ENCODE peak calls at places on chromosomes 4 and X, in four cellular contexts. One of them, this sample, is unnamed.

GRCh38 chr4:64781737-64782326 is 372.6 kb upstream of the TECRL start:
- DNase-seq in A673: peak
- DNase-seq in tibial artery: no peak
- DNase-seq in foreskin fibroblast: no peak
- DNase-seq in this sample: no peak

GRCh38 chr4:24274401-24275035 is 309.8 kb downstream of the DHX15 start:
- DNase-seq in A673: no peak
- DNase-seq in tibial artery: no peak
- DNase-seq in foreskin fibroblast: no peak
- DNase-seq in this sample: no peak

GRCh38 chr4:161530710-161531109 is 633.1 kb downstream of the FSTL5 start:
- DNase-seq in A673: no peak
- DNase-seq in tibial artery: no peak
- DNase-seq in foreskin fibroblast: no peak
- DNase-seq in this sample: no peak

GRCh38 chrX:41236629-41237028 is 97.3 kb upstream of the DDX3X start:
- DNase-seq in A673: no peak
- DNase-seq in tibial artery: no peak
- DNase-seq in foreskin fibroblast: no peak
- DNase-seq in this sample: no peak

GRCh38 chr4:138225477-138225876 is 16.7 kb downstream of the SLC7A11 start:
- DNase-seq in A673: no peak
- DNase-seq in tibial artery: no peak
- DNase-seq in foreskin fibroblast: no peak
- DNase-seq in this sample: no peak

GRCh38 chr4:128565565-128566186 is 243.8 kb upstream of the JADE1 start:
- DNase-seq in A673: peak
- DNase-seq in tibial artery: no peak
- DNase-seq in foreskin fibroblast: no peak
- DNase-seq in this sample: no peak

GRCh38 chr4:61572160-61572559 is 372.0 kb downstream of the ADGRL3 start:
- DNase-seq in A673: no peak
- DNase-seq in tibial artery: no peak
- DNase-seq in foreskin fibroblast: no peak
- DNase-seq in this sample: no peak

GRCh38 chr4:55340246-55340645 is 5.8 kb upstream of the SRD5A3 start:
- DNase-seq in A673: no peak
- DNase-seq in tibial artery: no peak
- DNase-seq in foreskin fibroblast: no peak
- DNase-seq in this sample: no peak

GRCh38 chrX:49184294-49185061 is 1.7 kb downstream of the PRICKLE3 start:
- DNase-seq in A673: peak
- DNase-seq in tibial artery: peak
- DNase-seq in foreskin fibroblast: peak
- DNase-seq in this sample: no peak

GRCh38 chrX:17062065-17062464 is 115.6 kb downstream of the REPS2 start:
- DNase-seq in A673: no peak
- DNase-seq in tibial artery: no peak
- DNase-seq in foreskin fibroblast: no peak
- DNase-seq in this sample: no peak

GRCh38 chrX:123085311-123085940 is 98.7 kb upstream of the GRIA3 start:
- DNase-seq in A673: no peak
- DNase-seq in tibial artery: no peak
- DNase-seq in foreskin fibroblast: no peak
- DNase-seq in this sample: no peak

GRCh38 chr4:164956766-164957643 is 20.5 kb downstream of the TRIM61 start:
- DNase-seq in A673: peak
- DNase-seq in tibial artery: peak
- DNase-seq in foreskin fibroblast: peak
- DNase-seq in this sample: no peak

GRCh38 chr4:54976682-54977081 is 148.7 kb downstream of the KDR start:
- DNase-seq in A673: no peak
- DNase-seq in tibial artery: no peak
- DNase-seq in foreskin fibroblast: no peak
- DNase-seq in this sample: no peak

GRCh38 chr4:180542445-180543100 is 1700.6 kb upstream of the TENM3 start:
- DNase-seq in A673: peak
- DNase-seq in tibial artery: no peak
- DNase-seq in foreskin fibroblast: no peak
- DNase-seq in this sample: no peak

GRCh38 chr4:52947691-52948397 is 85.7 kb downstream of the RASL11B start:
- DNase-seq in A673: no peak
- DNase-seq in tibial artery: no peak
- DNase-seq in foreskin fibroblast: no peak
- DNase-seq in this sample: no peak

GRCh38 chrX:16136080-16136479 is 12.7 kb downstream of the GRPR start:
- DNase-seq in A673: no peak
- DNase-seq in tibial artery: no peak
- DNase-seq in foreskin fibroblast: no peak
- DNase-seq in this sample: no peak

GRCh38 chrX:25196221-25196620 is 180.5 kb upstream of the ARX start:
- DNase-seq in A673: no peak
- DNase-seq in tibial artery: no peak
- DNase-seq in foreskin fibroblast: no peak
- DNase-seq in this sample: no peak

GRCh38 chr4:186840222-186840701 is 116.6 kb upstream of the FAT1 start:
- DNase-seq in A673: no peak
- DNase-seq in tibial artery: peak
- DNase-seq in foreskin fibroblast: no peak
- DNase-seq in this sample: no peak

GRCh38 chr4:10502717-10503116 is 45.5 kb upstream of the ZNF518B start:
- DNase-seq in A673: no peak
- DNase-seq in tibial artery: peak
- DNase-seq in foreskin fibroblast: no peak
- DNase-seq in this sample: no peak

DNA sequence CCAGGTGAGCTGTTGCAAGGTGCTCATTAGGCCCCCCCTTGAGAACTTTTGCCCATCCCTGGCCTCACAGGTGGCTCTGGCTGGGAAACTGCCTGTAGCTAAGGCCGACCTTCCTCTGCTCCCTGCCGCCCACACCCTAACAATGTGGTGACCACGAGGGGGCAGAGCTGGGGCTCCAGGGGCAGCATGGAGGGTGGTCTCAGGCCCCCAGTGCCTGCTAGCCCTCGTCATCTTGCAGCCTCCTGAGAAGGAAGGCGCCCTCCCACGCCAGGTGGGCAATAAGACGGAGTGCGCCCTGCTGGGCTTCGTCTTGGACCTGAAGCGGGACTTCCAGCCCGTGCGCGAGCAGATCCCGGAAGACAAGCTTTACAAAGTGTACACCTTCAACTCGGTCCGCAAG is 32.4 kb downstream of the ATP2B3 start:
- DNase-seq in A673: no peak
- DNase-seq in tibial artery: no peak
- DNase-seq in foreskin fibroblast: no peak
- DNase-seq in this sample: no peak
- TF ChIP-seq CTCF in A673: no peak
- TF ChIP-seq CTCF in tibial artery: no peak
- TF ChIP-seq CTCF in foreskin fibroblast: no peak
- TF ChIP-seq CTCF in this sample: no peak

GRCh38 chr4:6728320-6729029 is 12.5 kb downstream of the BLOC1S4 start:
- DNase-seq in A673: no peak
- DNase-seq in tibial artery: no peak
- DNase-seq in foreskin fibroblast: no peak
- DNase-seq in this sample: no peak
- TF ChIP-seq CTCF in A673: no peak
- TF ChIP-seq CTCF in tibial artery: no peak
- TF ChIP-seq CTCF in foreskin fibroblast: no peak
- TF ChIP-seq CTCF in this sample: no peak

GRCh38 chrX:152871260-152871659 is 26.6 kb upstream of the ZNF185 start:
- DNase-seq in A673: no peak
- DNase-seq in tibial artery: no peak
- DNase-seq in foreskin fibroblast: no peak
- DNase-seq in this sample: no peak

GRCh38 chrX:152873361-152873760 is 24.5 kb upstream of the ZNF185 start:
- DNase-seq in A673: no peak
- DNase-seq in tibial artery: no peak
- DNase-seq in foreskin fibroblast: no peak
- DNase-seq in this sample: no peak

GRCh38 chrX:152872522-152872921 is 25.3 kb upstream of the ZNF185 start:
- DNase-seq in A673: no peak
- DNase-seq in tibial artery: no peak
- DNase-seq in foreskin fibroblast: no peak
- DNase-seq in this sample: no peak

GRCh38 chrX:152865232-152865920 is 32.5 kb upstream of the ZNF185 start:
- DNase-seq in A673: no peak
- DNase-seq in tibial artery: peak
- DNase-seq in foreskin fibroblast: no peak
- DNase-seq in this sample: no peak

GRCh38 chrX:152869972-152870371 is 27.9 kb upstream of the ZNF185 start:
- DNase-seq in A673: no peak
- DNase-seq in tibial artery: no peak
- DNase-seq in foreskin fibroblast: no peak
- DNase-seq in this sample: no peak
- TF ChIP-seq CTCF in A673: no peak
- TF ChIP-seq CTCF in tibial artery: no peak
- TF ChIP-seq CTCF in foreskin fibroblast: no peak
- TF ChIP-seq CTCF in this sample: no peak

GRCh38 chrX:111823068-111823467 is 52.9 kb upstream of the TRPC5OS start:
- DNase-seq in A673: peak
- DNase-seq in tibial artery: no peak
- DNase-seq in foreskin fibroblast: no peak
- DNase-seq in this sample: no peak
- TF ChIP-seq CTCF in A673: peak
- TF ChIP-seq CTCF in tibial artery: no peak
- TF ChIP-seq CTCF in foreskin fibroblast: no peak
- TF ChIP-seq CTCF in this sample: no peak

DNA sequence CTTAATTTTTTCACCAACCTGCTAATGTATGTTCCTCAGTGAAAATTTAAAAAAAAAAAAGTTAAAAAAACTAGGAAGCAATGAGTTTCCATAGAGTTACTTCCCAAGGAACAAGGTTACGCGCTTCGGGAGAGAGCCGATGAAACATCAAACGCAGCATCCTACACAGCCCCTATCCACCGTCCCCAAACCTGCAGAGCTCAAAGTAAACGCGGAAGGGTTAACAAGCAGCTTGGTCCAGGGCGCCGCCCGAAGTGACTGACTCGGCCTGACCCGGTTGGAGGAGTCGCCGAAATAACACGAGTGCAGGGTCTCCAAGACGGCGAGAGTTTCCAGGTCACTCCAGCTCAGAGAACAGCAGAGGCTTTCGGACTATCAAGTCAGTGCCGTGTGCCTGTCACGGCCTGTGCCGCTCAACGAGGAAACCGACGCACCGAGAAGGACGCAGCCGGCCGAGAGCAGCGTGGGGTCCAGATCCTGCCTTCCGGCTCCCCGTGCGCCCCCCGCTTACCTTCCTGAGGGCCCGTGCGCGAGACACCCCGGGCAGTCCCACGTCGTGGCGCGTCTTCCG is 507 bp downstream of the NOP14 start:
- DNase-seq in A673: no peak
- DNase-seq in tibial artery: no peak
- DNase-seq in foreskin fibroblast: no peak
- DNase-seq in this sample: no peak
- TF ChIP-seq CTCF in A673: no peak
- TF ChIP-seq CTCF in tibial artery: no peak
- TF ChIP-seq CTCF in foreskin fibroblast: no peak
- TF ChIP-seq CTCF in this sample: no peak

GRCh38 chr4:3807861-3808521 is 41.8 kb downstream of the ADRA2C start:
- DNase-seq in A673: peak
- DNase-seq in tibial artery: no peak
- DNase-seq in foreskin fibroblast: no peak
- DNase-seq in this sample: no peak
- TF ChIP-seq CTCF in A673: no peak
- TF ChIP-seq CTCF in tibial artery: no peak
- TF ChIP-seq CTCF in foreskin fibroblast: no peak
- TF ChIP-seq CTCF in this sample: no peak

DNA sequence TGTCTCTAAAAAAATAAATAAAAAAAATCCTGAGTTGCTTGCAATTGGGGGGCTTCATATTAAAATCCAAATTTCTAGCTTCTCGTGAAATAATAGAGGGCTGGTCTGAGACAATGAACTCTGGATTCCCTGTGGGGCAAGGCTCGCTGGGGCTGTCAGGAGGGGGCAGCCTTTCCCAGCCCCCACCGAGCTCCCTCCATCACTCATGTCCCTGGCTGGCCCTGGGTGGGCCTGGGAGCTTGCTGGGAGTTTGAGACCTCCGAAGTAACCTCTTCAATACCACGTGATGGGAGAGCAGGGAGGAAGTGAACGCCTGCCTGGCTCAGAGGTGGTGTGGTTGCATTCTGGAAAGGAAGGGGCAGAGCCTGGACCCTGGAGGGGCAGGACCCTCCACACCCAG is 54.0 kb upstream of the AFAP1 start:
- DNase-seq in A673: no peak
- DNase-seq in tibial artery: no peak
- DNase-seq in foreskin fibroblast: no peak
- DNase-seq in this sample: no peak
- TF ChIP-seq CTCF in A673: no peak
- TF ChIP-seq CTCF in tibial artery: no peak
- TF ChIP-seq CTCF in foreskin fibroblast: no peak
- TF ChIP-seq CTCF in this sample: no peak

GRCh38 chr4:1487761-1488160 is 81.5 kb upstream of the NKX1-1 start:
- DNase-seq in A673: no peak
- DNase-seq in tibial artery: no peak
- DNase-seq in foreskin fibroblast: no peak
- DNase-seq in this sample: no peak
- TF ChIP-seq CTCF in A673: no peak
- TF ChIP-seq CTCF in tibial artery: no peak
- TF ChIP-seq CTCF in foreskin fibroblast: no peak
- TF ChIP-seq CTCF in this sample: no peak

This sample was measured in CD14-positive monocyte.